ENCODE peak calls at places on chromosomes 16 and 17, in seven cellular contexts. Z is left ventricle myocardium inferior, I is brain microvascular endothelial cell, P is sigmoid colon, J is psoas muscle, Q is astrocyte, N is heart right ventricle. M is an unnamed sample. For H3K36me3, the result is how much of the 10 kb centered on the place peaks cover.

GRCh38 chr17:14926526-14927122 is 338.5 kb downstream of the PMP22 start:
- DNase-seq in J (peak), P (no peak), I (peak), N (no peak), Q (peak), Z (no peak), M (no peak)

GRCh38 chr17:75135452-75135851 is 3.9 kb upstream of the NT5C start:
- DNase-seq in Q (no peak), Z (no peak), I (no peak), J (no peak), N (no peak), P (no peak), M (no peak)

GRCh38 chr17:80423536-80424225 is 8.7 kb downstream of the ENDOV start:
- DNase-seq in I (no peak), N (no peak), J (no peak), Q (no peak), Z (no peak), P (no peak), M (no peak)

GRCh38 chr17:19513897-19514488 is 19.7 kb upstream of the SLC47A1 start:
- DNase-seq in N (peak), Z (peak), P (peak), J (peak), I (peak), Q (peak), M (peak)

GRCh38 chr16:1712791-1713261 is 6.8 kb downstream of the MAPK8IP3 start:
- DNase-seq in Q (peak), Z (no peak), P (no peak), I (peak), N (no peak), J (no peak), M (no peak)

GRCh38 chr16:79181419-79181818 is 419.1 kb downstream of the MAF start:
- DNase-seq in Z (no peak), P (no peak), I (no peak), N (no peak), Q (no peak), J (no peak), M (no peak)

GRCh38 chr17:40694584-40694983 is 9.0 kb downstream of the KRT24 start:
- DNase-seq in J (no peak), I (no peak), Q (no peak), N (no peak), P (no peak), Z (no peak), M (no peak)

GRCh38 chr16:89031715-89032659 is 55.0 kb upstream of the CBFA2T3 start:
- DNase-seq in I (no peak), P (no peak), Z (peak), J (peak), N (peak), Q (no peak), M (no peak)

GRCh38 chr17:47244697-47245096 is 8.9 kb upstream of the ITGB3 start:
- DNase-seq in Q (no peak), P (no peak), I (no peak), N (no peak), J (no peak), Z (no peak), M (no peak)

GRCh38 chr16:11389083-11389482 is 43.8 kb downstream of the RMI2 start:
- DNase-seq in P (no peak), Q (no peak), Z (no peak), N (no peak), I (no peak), J (no peak), M (no peak)

GRCh38 chr16:81652798-81653505 is 126.1 kb upstream of the PLCG2 start:
- DNase-seq in Z (no peak), I (no peak), P (no peak), J (no peak), Q (no peak), N (no peak), M (no peak)

GRCh38 chr17:73901249-73901648 is 257.0 kb upstream of the SDK2 start:
- DNase-seq in Q (no peak), Z (no peak), N (no peak), J (no peak), P (no peak), I (no peak), M (no peak)

GRCh38 chr16:71540-72341 is 690 bp downstream of the RHBDF1 start:
- DNase-seq in I (peak), P (peak), N (peak), J (peak), Q (peak), Z (peak), M (peak)
- TF ChIP-seq CTCF in I (no peak), P (peak), N (no peak), J (no peak), Q (no peak), Z (no peak), M (no peak)

GRCh38 chr17:1533649-1534325 is 17.4 kb upstream of the INPP5K start:
- DNase-seq in I (no peak), P (no peak), N (no peak), J (no peak), Z (peak), Q (no peak), M (no peak)
- H3K36me3 ChIP-seq in I (half or more), P (under half), N (under half), J (under half), Z (half or more), Q (under half), M (half or more)

GRCh38 chr16:50999181-50999580 is 151.9 kb downstream of the SALL1 start:
- DNase-seq in Z (no peak), I (no peak), J (no peak), N (no peak), P (no peak), Q (no peak), M (no peak)
- TF ChIP-seq CTCF in Z (no peak), I (no peak), J (no peak), N (no peak), P (no peak), Q (no peak), M (no peak)

DNA sequence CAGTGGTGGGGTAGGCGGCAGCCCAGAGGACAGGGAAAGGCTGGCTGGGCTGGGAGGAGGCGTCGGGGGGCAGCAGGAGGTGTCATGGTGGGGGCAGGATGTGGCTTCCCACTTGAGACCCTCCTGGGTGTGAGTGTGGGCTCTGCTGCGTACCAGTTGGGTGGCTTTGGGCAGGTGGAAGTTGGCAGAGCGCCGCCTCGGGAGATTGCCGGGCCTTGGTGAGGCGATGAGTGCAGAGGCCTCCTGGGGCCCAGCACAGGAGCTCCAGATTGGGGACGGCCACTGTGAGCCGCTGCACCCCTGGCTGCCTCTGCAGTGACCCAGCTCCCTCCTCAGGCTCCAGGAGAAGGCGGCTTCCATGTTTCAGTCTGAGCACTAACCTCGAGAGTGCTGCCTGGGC is 13.8 kb downstream of the GPT2 start:
- DNase-seq in N (peak), I (no peak), P (no peak), J (no peak), Q (no peak), Z (no peak), M (no peak)
- H3K36me3 ChIP-seq in N (under half), I (under half), P (under half), J (under half), Q (under half), Z (under half), M (under half)

GRCh38 chr17:4967539-4968165 is at the start of gene SPAG7:
- DNase-seq in Z (peak), Q (peak), P (peak), N (peak), I (peak), J (peak), M (peak)
- TF ChIP-seq CTCF in Z (no peak), Q (no peak), P (peak), N (no peak), I (peak), J (no peak), M (no peak)

GRCh38 chr17:42199411-42200011 is 5.2 kb upstream of the GHDC start:
- DNase-seq in I (no peak), P (no peak), N (no peak), Q (no peak), Z (no peak), J (no peak), M (no peak)
- H3K36me3 ChIP-seq in I (under half), P (under half), N (under half), Q (under half), Z (under half), J (under half), M (under half)

GRCh38 chr16:4578961-4579530 is 22.9 kb downstream of the C16orf96 start:
- DNase-seq in N (no peak), I (no peak), J (no peak), Z (no peak), Q (no peak), P (no peak), M (no peak)

GRCh38 chr16:4572715-4573114 is 16.6 kb downstream of the C16orf96 start:
- DNase-seq in Q (no peak), Z (peak), J (no peak), N (no peak), I (no peak), P (peak), M (no peak)

GRCh38 chr16:4576008-4576407 is 19.9 kb downstream of the C16orf96 start:
- DNase-seq in Q (no peak), Z (no peak), N (no peak), P (no peak), I (no peak), J (no peak), M (no peak)

GRCh38 chr16:4570688-4571321 is 14.7 kb downstream of the C16orf96 start:
- DNase-seq in Q (no peak), J (no peak), I (no peak), P (no peak), N (no peak), Z (no peak), M (no peak)

DNA sequence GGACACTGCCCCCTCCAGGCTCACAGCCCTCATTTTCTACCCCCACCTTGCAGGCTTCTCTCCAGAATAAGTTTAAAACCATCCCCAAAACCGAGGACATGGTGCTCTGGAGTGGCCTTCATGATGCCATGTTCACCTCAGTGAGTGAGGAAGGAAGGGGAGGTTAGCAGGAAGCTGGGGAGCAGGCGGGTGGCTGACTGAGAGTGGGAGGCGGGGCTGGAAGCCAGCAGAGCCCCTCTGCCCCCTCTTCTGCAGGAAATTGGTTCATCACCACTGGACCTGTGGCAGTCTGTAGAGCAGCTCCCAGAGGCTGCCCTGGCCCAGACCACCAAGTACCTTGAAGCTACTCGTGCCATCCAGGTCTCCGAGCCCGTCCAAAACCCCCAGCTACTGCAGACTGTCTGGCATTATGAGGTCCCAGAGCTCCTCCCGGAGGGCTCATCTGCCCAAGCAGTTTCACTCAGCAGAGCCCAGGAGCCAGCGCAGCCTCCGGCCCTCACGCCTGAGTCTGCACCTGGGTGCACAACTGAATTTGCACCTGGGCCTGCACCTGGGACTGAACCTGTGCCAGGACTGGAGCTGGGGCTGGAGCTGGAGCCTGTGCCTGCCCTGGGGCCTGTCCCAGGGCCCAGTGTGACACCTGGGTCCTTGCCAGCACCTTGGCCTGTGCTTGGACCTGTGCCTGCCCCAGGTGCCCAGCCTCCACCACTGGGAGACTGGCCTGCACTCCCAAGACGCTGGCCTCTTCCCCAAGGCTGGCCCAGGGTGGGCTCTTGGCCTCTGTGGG is 19.0 kb downstream of the C16orf96 start:
- DNase-seq in N (no peak), Q (no peak), I (no peak), P (no peak), J (no peak), Z (no peak), M (no peak)
- TF ChIP-seq CTCF in N (no peak), Q (no peak), I (no peak), P (no peak), J (no peak), Z (no peak), M (no peak)

DNA sequence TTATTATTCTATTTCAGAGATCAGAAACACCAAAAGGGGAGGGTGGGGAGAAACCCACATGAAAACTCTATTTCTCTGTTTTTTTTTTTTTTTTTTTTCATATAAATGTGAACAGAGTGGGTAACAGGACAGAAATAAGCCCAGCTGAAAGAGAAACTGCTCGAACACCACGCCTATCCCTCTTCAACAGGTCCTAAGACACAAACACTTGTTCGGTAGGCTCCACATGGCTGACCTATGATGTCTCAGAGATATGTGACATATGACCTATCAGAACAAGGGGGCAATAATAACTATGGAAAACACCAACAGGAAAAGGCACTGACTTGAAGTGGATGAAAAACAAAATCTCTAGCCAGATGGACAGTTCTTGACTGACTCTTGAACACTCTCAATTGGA is 44.8 kb downstream of the PARN start:
- DNase-seq in Q (no peak), J (no peak), Z (no peak), P (no peak), N (no peak), I (no peak), M (no peak)
- H3K36me3 ChIP-seq in Q (under half), J (under half), Z (half or more), P (under half), N (under half), I (under half), M (half or more)

GRCh38 chr16:68084504-68085258 is 489 bp upstream of the NFATC3 start:
- DNase-seq in Q (peak), J (peak), P (peak), I (peak), N (peak), Z (peak), M (peak)
- TF ChIP-seq CTCF in Q (no peak), J (peak), P (no peak), I (peak), N (peak), Z (peak), M (peak)

M was measured in upper lobe of right lung.